ENCODE peak calls at places on chromosome 22, in five cellular contexts. U is nephron progenitor cell, V is GM13977, F is GM23338, G is ovary. I is an unnamed sample.

GRCh38 chr22:23522642-23523251 is 57.3 kb downstream of the IGLL1 start:
- DNase-seq in V (no peak), F (peak; percentile 27), U (peak; percentile 62), G (peak; percentile 67), I (no peak)

GRCh38 chr22:37511368-37512104 is 7.7 kb downstream of the CARD10 start:
- DNase-seq in U (no peak), G (no peak), V (no peak), F (no peak), I (no peak)

GRCh38 chr22:37525073-37525745 is 6.0 kb upstream of the CARD10 start:
- DNase-seq in V (no peak), F (no peak), U (no peak), G (no peak), I (peak; percentile 94)

GRCh38 chr22:23700706-23701105 is 9.9 kb downstream of the RGL4 start:
- DNase-seq in V (no peak), G (no peak), F (no peak), U (no peak), I (no peak)

GRCh38 chr22:32328306-32329201 is 29.1 kb upstream of the RFPL3 start:
- DNase-seq in G (peak; percentile 10), V (no peak), U (no peak), F (no peak), I (no peak)

GRCh38 chr22:37383342-37383741 is 43.9 kb downstream of the ELFN2 start:
- DNase-seq in V (no peak), U (no peak), F (no peak), G (no peak), I (no peak)

GRCh38 chr22:27512283-27512761 is 289.2 kb downstream of the MN1 start:
- DNase-seq in F (no peak), V (no peak), G (peak; percentile 97), U (no peak), I (peak; percentile 90)

GRCh38 chr22:32744560-32744959 is 56.9 kb upstream of the TIMP3 start:
- DNase-seq in F (no peak), U (no peak), G (no peak), V (no peak), I (no peak)

GRCh38 chr22:29689872-29690213 is 30.0 kb upstream of the CABP7 start:
- DNase-seq in V (peak; percentile 65), U (peak; percentile 73), F (peak; percentile 90), G (peak; percentile 64), I (peak; percentile 50)

GRCh38 chr22:37235897-37236607 is 8.0 kb downstream of the RAC2 start:
- DNase-seq in V (no peak), U (no peak), F (no peak), G (peak; percentile 5), I (no peak)

GRCh38 chr22:25172153-25172552 is 27.5 kb upstream of the CRYBB3 start:
- DNase-seq in U (no peak), G (no peak), V (peak; percentile 59), F (no peak), I (peak; percentile 39)

GRCh38 chr22:28799834-28800307 is 498 bp downstream of the XBP1 start:
- DNase-seq in U (peak; percentile 68), G (peak; percentile 85), V (no peak), F (peak; percentile 60), I (peak; percentile 57)

GRCh38 chr22:39416319-39416718 is 16.7 kb downstream of the TAB1 start:
- DNase-seq in V (no peak), U (no peak), F (no peak), G (no peak), I (no peak)

GRCh38 chr22:28817919-28818859 is 17.8 kb upstream of the XBP1 start:
- DNase-seq in V (no peak), F (peak; percentile 20), G (no peak), U (no peak), I (no peak)

GRCh38 chr22:37533995-37534394 is 14.8 kb upstream of the CARD10 start:
- DNase-seq in G (no peak), F (no peak), U (no peak), V (no peak), I (peak; percentile 91)

GRCh38 chr22:41094036-41094435 is 1.6 kb downstream of the EP300 start:
- DNase-seq in V (no peak), F (peak; percentile 46), U (no peak), G (no peak), I (peak; percentile 42)

GRCh38 chr22:31093956-31094622 is 13.0 kb downstream of the SMTN start:
- DNase-seq in U (no peak), V (peak; percentile 28), G (peak; percentile 53), F (no peak), I (no peak)

GRCh38 chr22:28801845-28802594 is 1.7 kb upstream of the XBP1 start:
- DNase-seq in F (peak; percentile 22), V (peak; percentile 39), G (no peak), U (no peak), I (no peak)

GRCh38 chr22:29994027-29994715 is 86.1 kb upstream of the HORMAD2 start:
- DNase-seq in G (no peak), F (no peak), U (no peak), V (no peak), I (peak; percentile 78)

GRCh38 chr22:30890689-30891442 is 77.7 kb downstream of the MORC2 start:
- DNase-seq in G (peak; percentile 41), F (peak; percentile 71), U (peak; percentile 58), V (peak; percentile 78), I (peak; percentile 57)

GRCh38 chr22:10741210-10741609 is 4786.8 kb upstream of the OR11H1 start:
- DNase-seq in F (no peak), U (no peak), V (peak; percentile 11), G (no peak), I (no peak)

GRCh38 chr22:29799217-29799680 is 32.1 kb downstream of the UQCR10 start:
- DNase-seq in G (peak; percentile 79), V (no peak), F (no peak), U (no peak), I (peak; percentile 95)

GRCh38 chr22:38614331-38615122 is 41.7 kb downstream of the FAM227A start:
- DNase-seq in V (peak; percentile 48), G (no peak), F (no peak), U (no peak), I (no peak)

GRCh38 chr22:30486661-30487115 is 14.9 kb upstream of the SEC14L3 start:
- DNase-seq in G (no peak), F (no peak), V (no peak), U (no peak), I (peak; percentile 5)

GRCh38 chr22:48639021-48639795 is 1188.5 kb downstream of the BRD1 start:
- DNase-seq in V (no peak), F (no peak), U (no peak), G (no peak), I (no peak)

GRCh38 chr22:38310518-38311330 is 6.5 kb downstream of the CSNK1E start:
- DNase-seq in V (no peak), U (no peak), F (no peak), G (peak; percentile 41), I (no peak)

GRCh38 chr22:38218661-38219331 is 17.0 kb downstream of the MAFF start:
- DNase-seq in F (peak; percentile 91), G (peak; percentile 90), U (peak; percentile 59), V (no peak), I (peak; percentile 93)

GRCh38 chr22:21765909-21766529 is 30.4 kb upstream of the YPEL1 start:
- DNase-seq in U (no peak), G (no peak), F (no peak), V (no peak), I (no peak)

DNA sequence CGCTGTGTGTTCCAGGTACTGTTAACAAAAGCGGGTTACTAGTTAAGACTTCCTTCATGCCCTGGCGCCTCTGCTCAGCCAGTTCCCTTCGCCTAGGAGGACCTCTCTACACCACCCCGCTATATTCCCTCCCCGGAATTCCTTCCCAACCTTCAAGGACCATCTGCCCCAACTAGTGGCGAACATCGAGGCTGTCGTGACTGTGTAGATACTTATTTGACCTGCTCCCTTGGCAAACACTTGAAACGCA is 450 bp upstream of the BCL2L13 start:
- DNase-seq in F (peak; percentile 81), U (no peak), V (peak; percentile 46), G (no peak), I (no peak)
- TF ChIP-seq CTCF in F (peak; percentile 23), U (no peak), V (no peak), G (no peak), I (no peak)

GRCh38 chr22:46655861-46656608 is 35.8 kb downstream of the GRAMD4 start:
- DNase-seq in V (no peak), F (no peak), G (no peak), U (no peak), I (no peak)
- TF ChIP-seq CTCF in V (no peak), F (no peak), G (no peak), U (no peak), I (no peak)

GRCh38 chr22:50641696-50642607 is 14.0 kb upstream of the ARSA start:
- DNase-seq in G (peak; percentile 70), F (peak; percentile 92), U (peak; percentile 53), V (no peak), I (no peak)
- TF ChIP-seq CTCF in G (no peak), F (peak; percentile 38), U (no peak), V (peak; percentile 21), I (no peak)

DNA sequence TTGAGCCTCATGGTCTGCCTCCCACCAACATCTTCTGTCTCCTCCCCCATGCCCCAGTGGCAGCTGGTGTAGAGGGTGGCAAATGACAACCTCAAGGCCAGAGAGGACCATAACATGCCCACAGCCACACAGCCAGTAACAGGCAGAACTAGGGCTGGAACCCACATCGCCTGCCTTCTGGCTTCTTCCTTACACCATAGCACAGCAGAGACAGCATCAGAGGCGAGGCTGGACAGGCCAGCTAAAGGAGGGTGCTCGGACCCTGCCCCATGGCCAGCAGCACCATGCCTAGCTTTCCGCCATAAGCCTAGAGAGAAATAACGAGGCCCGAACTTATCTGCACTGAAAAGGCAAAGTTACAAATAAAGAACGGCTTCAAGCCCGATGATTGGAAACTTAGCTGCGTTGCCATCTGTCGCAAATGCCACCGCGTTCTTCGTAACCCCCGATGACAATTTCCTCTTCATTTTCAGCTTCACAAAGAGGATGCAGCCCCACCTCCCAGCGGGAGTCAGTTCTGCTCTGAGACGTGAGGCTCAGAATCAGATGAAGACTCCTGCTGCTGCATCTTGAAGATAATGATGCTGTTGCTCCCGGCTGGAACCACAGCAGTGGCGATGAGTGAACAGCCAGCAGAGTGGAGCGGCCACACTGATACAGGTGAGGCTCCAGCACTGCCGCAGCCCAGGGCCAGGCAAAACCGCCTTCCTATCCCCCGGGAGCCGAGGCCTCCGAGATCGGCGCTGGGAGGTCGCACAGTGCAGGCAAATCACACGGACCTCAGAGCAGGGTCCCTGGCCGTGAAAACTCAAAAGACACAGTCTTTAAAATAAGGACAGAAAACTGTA is 73.8 kb upstream of the RTL6 start:
- DNase-seq in V (no peak), F (no peak), G (peak; percentile 17), U (no peak), I (no peak)
- TF ChIP-seq CTCF in V (no peak), F (no peak), G (no peak), U (no peak), I (no peak)

GRCh38 chr22:26318975-26319374 is 110.1 kb upstream of the ASPHD2 start:
- DNase-seq in V (no peak), F (peak; percentile 83), G (no peak), U (no peak), I (peak; percentile 23)
- TF ChIP-seq CTCF in V (peak; percentile 37), F (peak; percentile 69), G (no peak), U (no peak), I (peak; percentile 23)

GRCh38 chr22:35928273-35928798 is 100.3 kb downstream of the RBFOX2 start:
- DNase-seq in G (no peak), F (no peak), U (no peak), V (no peak), I (no peak)

GRCh38 chr22:35930933-35931332 is 97.7 kb downstream of the RBFOX2 start:
- DNase-seq in F (peak; percentile 56), U (no peak), V (peak; percentile 50), G (no peak), I (peak; percentile 63)
- TF ChIP-seq CTCF in F (peak; percentile 64), U (peak; percentile 53), V (peak; percentile 45), G (peak; percentile 38), I (peak; percentile 54)